ENCODE peak calls at places on chromosomes 7 and 10, in four cellular contexts. R is transverse colon, G is cardiac fibroblast, F is cardiac muscle cell. T is an unnamed sample.

GRCh38 chr10:100872034-100872791 is 40.5 kb upstream of the SLF2 start:
- DNase-seq in R (peak), G (peak), F (peak), T (peak)

GRCh38 chr7:45718464-45719330 is 144.5 kb downstream of the ADCY1 start:
- DNase-seq in R (no peak), G (no peak), F (no peak), T (no peak)

GRCh38 chr10:95242581-95243317 is 48.1 kb downstream of the PDLIM1 start:
- DNase-seq in R (no peak), G (peak), F (peak), T (peak)

GRCh38 chr10:124182088-124182541 is 88.7 kb upstream of the CHST15 start:
- DNase-seq in R (no peak), G (no peak), F (no peak), T (no peak)

GRCh38 chr7:33237034-33237433 is 107.7 kb downstream of the BBS9 start:
- DNase-seq in R (no peak), G (no peak), F (no peak), T (no peak)

GRCh38 chr10:49552277-49552676 is 13.4 kb upstream of the ERCC6 start:
- DNase-seq in R (no peak), G (peak), F (peak), T (no peak)

GRCh38 chr10:91643700-91644099 is 10.8 kb upstream of the PPP1R3C start:
- DNase-seq in R (no peak), G (peak), F (peak), T (no peak)

GRCh38 chr10:81733547-81733946 is 141.4 kb upstream of the NRG3 start:
- DNase-seq in R (no peak), G (no peak), F (no peak), T (no peak)

GRCh38 chr10:14436233-14436632 is 105.5 kb upstream of the FRMD4A start:
- DNase-seq in R (no peak), G (no peak), F (no peak), T (no peak)

GRCh38 chr7:71633571-71634008 is 501.6 kb downstream of the GALNT17 start:
- DNase-seq in R (no peak), G (peak), F (peak), T (peak)

GRCh38 chr7:38070718-38071117 is 107.3 kb upstream of the STARD3NL start:
- DNase-seq in R (no peak), G (peak), F (peak), T (peak)

GRCh38 chr10:88838766-88839165 is 12.9 kb downstream of the ANKRD22 start:
- DNase-seq in R (no peak), G (no peak), F (no peak), T (no peak)

GRCh38 chr7:140625908-140626868 is 14.4 kb downstream of the DENND2A start:
- DNase-seq in R (peak), G (peak), F (peak), T (peak)

GRCh38 chr10:97001183-97001991 is 169.3 kb downstream of the LCOR start:
- DNase-seq in R (no peak), G (no peak), F (no peak), T (no peak)

GRCh38 chr10:22250897-22251605 is 33.2 kb upstream of the EBLN1 start:
- DNase-seq in R (no peak), G (peak), F (peak), T (no peak)

GRCh38 chr7:116661741-116662329 is 10.2 kb upstream of the MET start:
- DNase-seq in R (no peak), G (no peak), F (no peak), T (no peak)

GRCh38 chr7:20793258-20793657 is 6.6 kb upstream of the SP8 start:
- DNase-seq in R (no peak), G (no peak), F (no peak), T (no peak)

GRCh38 chr10:11017575-11018425 is at the start of gene CELF2:
- DNase-seq in R (peak), G (no peak), F (peak), T (peak)

GRCh38 chr10:49037187-49037586 is 78.1 kb downstream of the VSTM4 start:
- DNase-seq in R (no peak), G (peak), F (peak), T (no peak)

GRCh38 chr10:100516847-100517246 is 2.8 kb downstream of the SEC31B start:
- DNase-seq in R (no peak), G (no peak), F (no peak), T (no peak)

DNA sequence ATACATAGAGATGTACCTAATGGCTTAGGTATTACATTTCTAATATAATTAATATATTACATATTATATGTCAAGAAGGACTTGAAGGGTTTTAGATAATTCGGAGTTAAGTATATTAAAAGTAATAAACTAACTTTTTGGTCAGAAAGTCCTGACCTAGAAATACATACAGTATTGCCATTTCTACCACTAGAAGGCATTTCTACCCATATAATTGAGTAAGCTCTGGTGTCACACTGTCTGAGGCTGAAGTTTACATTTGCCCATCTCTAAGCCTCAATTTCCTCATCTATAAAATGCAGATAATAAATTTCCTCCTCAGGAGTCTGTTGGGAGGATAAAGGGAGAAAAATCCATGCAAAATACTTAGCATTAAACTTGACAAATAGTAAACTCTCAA is 7.1 kb downstream of the FKBP14 start:
- DNase-seq in R (no peak), G (no peak), F (no peak), T (no peak)
- TF ChIP-seq CTCF in R (no peak), G (no peak), F (no peak), T (no peak)

GRCh38 chr10:59675812-59676211 is 33.8 kb downstream of the SLC16A9 start:
- DNase-seq in R (no peak), G (peak), F (peak), T (no peak)
- TF ChIP-seq CTCF in R (no peak), G (peak), F (peak), T (no peak)

DNA sequence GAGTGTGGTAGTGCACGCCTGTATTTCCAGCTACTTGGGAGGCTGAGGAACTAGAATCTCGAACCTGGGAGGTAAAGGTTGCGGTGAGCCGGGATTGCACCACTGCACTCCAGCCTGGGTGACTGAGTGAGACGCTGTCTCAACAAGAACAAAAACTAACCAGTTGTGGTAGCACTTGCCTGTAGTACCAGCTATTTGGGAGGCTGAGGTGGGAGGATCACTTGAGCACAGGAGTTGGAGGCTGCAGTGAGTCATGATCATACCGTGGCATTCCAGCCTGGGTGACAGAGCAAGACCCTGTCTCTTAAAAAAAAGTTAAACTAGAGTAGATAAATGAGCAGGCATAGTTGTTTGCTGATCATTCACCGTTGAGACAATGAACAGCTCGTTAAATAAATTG is 48.9 kb downstream of the CUX1 start:
- DNase-seq in R (no peak), G (no peak), F (no peak), T (no peak)
- TF ChIP-seq CTCF in R (no peak), G (no peak), F (no peak), T (no peak)

GRCh38 chr7:149604521-149604920 is 106.9 kb upstream of the ZNF746 start:
- DNase-seq in R (no peak), G (no peak), F (peak), T (no peak)

GRCh38 chr7:149595078-149595477 is 97.5 kb upstream of the ZNF746 start:
- DNase-seq in R (no peak), G (no peak), F (no peak), T (no peak)

GRCh38 chr7:149595541-149595940 is 97.9 kb upstream of the ZNF746 start:
- DNase-seq in R (no peak), G (no peak), F (no peak), T (no peak)

GRCh38 chr7:149599636-149600206 is 102.1 kb upstream of the ZNF746 start:
- DNase-seq in R (no peak), G (no peak), F (no peak), T (no peak)

GRCh38 chr7:149598721-149599308 is 101.2 kb upstream of the ZNF746 start:
- DNase-seq in R (no peak), G (peak), F (peak), T (no peak)
- TF ChIP-seq CTCF in R (peak), G (peak), F (peak), T (no peak)

DNA sequence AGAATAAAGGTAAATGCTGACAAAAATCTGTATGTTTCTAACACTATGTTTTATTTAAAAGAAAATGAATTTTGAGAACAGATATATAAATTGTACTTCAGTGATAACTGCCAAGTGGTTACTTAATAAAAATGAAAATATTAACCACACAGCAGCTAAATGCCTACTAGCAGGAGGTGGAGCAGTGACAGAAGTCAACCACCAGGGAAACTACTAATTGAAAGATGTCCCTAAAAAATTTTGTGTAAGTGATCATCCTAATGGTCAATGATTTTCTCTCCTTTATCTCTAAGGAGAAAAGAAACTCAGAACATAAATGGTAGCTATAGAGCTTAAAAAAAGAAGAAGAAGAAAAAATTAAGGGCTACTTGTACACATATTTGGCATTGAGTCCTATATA is 22.9 kb downstream of the WNT16 start:
- DNase-seq in R (no peak), G (no peak), F (no peak), T (no peak)
- TF ChIP-seq CTCF in R (no peak), G (peak), F (peak), T (no peak)

GRCh38 chr10:4319870-4320367 is 506.1 kb upstream of the AKR1E2 start:
- DNase-seq in R (no peak), G (no peak), F (no peak), T (no peak)
- TF ChIP-seq CTCF in R (no peak), G (no peak), F (no peak), T (no peak)

GRCh38 chr7:13179011-13179574 is 491.7 kb downstream of the ARL4A start:
- DNase-seq in R (no peak), G (peak), F (peak), T (no peak)
- TF ChIP-seq CTCF in R (peak), G (no peak), F (no peak), T (no peak)

GRCh38 chr7:44226396-44226753 is 25.6 kb downstream of the YKT6 start:
- DNase-seq in R (no peak), G (no peak), F (no peak), T (no peak)
- TF ChIP-seq CTCF in R (no peak), G (no peak), F (no peak), T (no peak)

T was measured in thyroid gland.